ENCODE peak calls at places on chromosomes 2 and 18, in five cellular contexts. C is H1, Y is IMR-90, U is mesenchymal stem cell, F is neuronal stem cell. L is an unnamed sample.
A peak's percentile ranks its signal among the peaks of the same experiment; 100 is the strongest.

GRCh38 chr2:37324536-37324785 is 172 bp downstream of the PRKD3 start:
- DNase-seq in C (no peak), Y (peak; percentile 74), U (peak; percentile 81), F (peak; percentile 71), L (peak; percentile 53)

GRCh38 chr18:63890950-63891304 is 3.4 kb downstream of the SERPINB2 start:
- DNase-seq in C (no peak), Y (peak; percentile 18), U (peak; percentile 41), F (no peak), L (peak; percentile 9)

GRCh38 chr2:241798081-241798630 is 10.8 kb upstream of the NEU4 start:
- DNase-seq in C (no peak), Y (no peak), U (no peak), F (no peak), L (no peak)

GRCh38 chr2:221572180-221572820 is at the start of gene EPHA4:
- DNase-seq in C (no peak), Y (peak; percentile 88), U (peak; percentile 90), F (peak; percentile 89), L (peak; percentile 88)

GRCh38 chr2:26068602-26069298 is 34.9 kb downstream of the RAB10 start:
- DNase-seq in C (no peak), Y (peak; percentile 91), U (peak; percentile 86), F (no peak), L (peak; percentile 8)

GRCh38 chr2:164746713-164747112 is 94.9 kb downstream of the COBLL1 start:
- DNase-seq in C (no peak), Y (no peak), U (no peak), F (no peak), L (no peak)

GRCh38 chr2:168355110-168355509 is 101.0 kb upstream of the CERS6 start:
- DNase-seq in C (no peak), Y (no peak), U (no peak), F (no peak), L (no peak)

GRCh38 chr2:222671259-222672067 is at the start of gene MOGAT1:
- DNase-seq in C (peak; percentile 36), Y (no peak), U (peak; percentile 14), F (no peak), L (no peak)

GRCh38 chr2:72291059-72291458 is 143.4 kb upstream of the CYP26B1 start:
- DNase-seq in C (no peak), Y (peak; percentile 67), U (peak; percentile 44), F (no peak), L (peak; percentile 8)

GRCh38 chr2:99898649-99899048 is 243.7 kb downstream of the AFF3 start:
- DNase-seq in C (no peak), Y (no peak), U (no peak), F (no peak), L (no peak)

GRCh38 chr18:3898866-3899613 is 449.1 kb downstream of the TGIF1 start:
- DNase-seq in C (no peak), Y (no peak), U (no peak), F (no peak), L (no peak)

GRCh38 chr2:48851161-48851560 is 95.6 kb upstream of the LHCGR start:
- DNase-seq in C (no peak), Y (peak; percentile 62), U (no peak), F (no peak), L (no peak)

GRCh38 chr2:54020793-54021414 is 50.1 kb upstream of the PSME4 start:
- DNase-seq in C (no peak), Y (no peak), U (no peak), F (no peak), L (no peak)

GRCh38 chr2:7324706-7325105 is 407.5 kb downstream of the RNF144A start:
- DNase-seq in C (no peak), Y (no peak), U (no peak), F (no peak), L (no peak)

GRCh38 chr2:237435844-237436590 is 22.1 kb upstream of the COL6A3 start:
- DNase-seq in C (no peak), Y (peak; percentile 81), U (peak; percentile 95), F (no peak), L (no peak)

GRCh38 chr2:119756837-119757236 is 2.9 kb upstream of the PTPN4 start:
- DNase-seq in C (no peak), Y (peak; percentile 87), U (peak; percentile 60), F (no peak), L (no peak)

GRCh38 chr18:59697236-59697932 is at the start of gene CCBE1:
- DNase-seq in C (peak; percentile 49), Y (peak; percentile 71), U (peak; percentile 64), F (peak; percentile 81), L (peak; percentile 26)

GRCh38 chr2:75637568-75637967 is 9.0 kb upstream of the MRPL19 start:
- DNase-seq in C (no peak), Y (no peak), U (no peak), F (no peak), L (no peak)

GRCh38 chr2:84957771-84958134 is 13.2 kb upstream of the KCMF1 start:
- DNase-seq in C (no peak), Y (no peak), U (no peak), F (no peak), L (no peak)

GRCh38 chr2:84959494-84960156 is 11.3 kb upstream of the KCMF1 start:
- DNase-seq in C (peak; percentile 85), Y (peak; percentile 64), U (no peak), F (no peak), L (no peak)

GRCh38 chr2:84960157-84960506 is 10.8 kb upstream of the KCMF1 start:
- DNase-seq in C (no peak), Y (no peak), U (no peak), F (no peak), L (no peak)

GRCh38 chr2:84958135-84959044 is 12.6 kb upstream of the KCMF1 start:
- DNase-seq in C (peak; percentile 99), Y (peak; percentile 97), U (peak; percentile 87), F (peak; percentile 92), L (peak; percentile 95)

GRCh38 chr2:84959045-84959493 is 11.9 kb upstream of the KCMF1 start:
- DNase-seq in C (no peak), Y (peak; percentile 90), U (peak; percentile 85), F (no peak), L (peak; percentile 78)
- H2AK5ac ChIP-seq in C (peak overlapping the region; percentile 87), Y (peak overlapping the region; percentile 69), U (peak overlapping the region; percentile 96), F (no peak overlapping the region), L (no peak overlapping the region)

GRCh38 chr18:55319517-55319905 is 268.5 kb downstream of the TCF4 start:
- DNase-seq in C (no peak), Y (peak; percentile 62), U (no peak), F (no peak), L (no peak)
- H3K27ac ChIP-seq in C (no peak overlapping the region), Y (peak overlapping the region; percentile 65), U (no peak overlapping the region), F (no peak overlapping the region), L (no peak overlapping the region)

GRCh38 chr2:217336694-217337093 is 476.8 kb upstream of the TNP1 start:
- DNase-seq in C (no peak), Y (no peak), U (no peak), F (no peak), L (peak; percentile 46)
- H3K4me3 ChIP-seq in C (no peak overlapping the region), Y (no peak overlapping the region), U (no peak overlapping the region), F (no peak overlapping the region), L (no peak overlapping the region)

DNA sequence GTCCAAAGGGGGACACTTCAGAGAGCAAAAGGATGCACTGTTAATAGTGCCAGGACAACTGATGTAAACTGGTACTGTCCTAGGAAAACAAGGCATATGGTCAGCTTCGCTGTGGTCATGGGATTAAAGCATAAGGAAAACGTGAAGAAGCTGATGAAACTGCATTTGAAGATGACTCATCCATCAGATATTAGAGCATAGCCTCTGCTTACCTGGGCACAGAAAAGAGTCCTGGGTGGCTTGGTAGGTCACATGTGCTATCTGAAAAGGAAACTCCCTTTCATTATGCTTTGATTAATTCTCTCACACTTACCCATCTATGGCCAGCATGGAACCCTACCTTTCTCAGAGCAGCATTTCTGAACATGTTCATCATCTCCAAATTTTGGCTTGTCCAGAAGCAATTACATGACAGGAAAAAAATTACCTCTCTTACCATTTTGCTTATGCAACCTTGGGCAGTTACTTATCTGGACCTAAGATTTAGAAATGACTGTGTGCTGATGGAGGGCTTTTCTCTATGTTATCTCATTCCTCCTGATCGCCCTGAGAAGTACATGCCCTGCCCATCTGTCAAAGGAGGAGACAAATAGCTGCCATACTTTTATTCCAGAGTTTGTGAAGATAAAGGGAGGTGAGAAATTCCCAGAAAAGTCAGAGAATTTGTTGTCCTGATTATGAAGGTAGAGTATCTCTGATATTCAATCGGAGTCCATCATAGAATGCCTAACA is 275.3 kb upstream of the SLC14A2 start:
- DNase-seq in C (no peak), Y (no peak), U (no peak), F (no peak), L (no peak)
- H2AK5ac ChIP-seq in C (no peak overlapping the region), Y (no peak overlapping the region), U (no peak overlapping the region), F (no peak overlapping the region), L (no peak overlapping the region)

GRCh38 chr18:58077329-58077728 is 33.3 kb downstream of the NEDD4L start:
- DNase-seq in C (no peak), Y (no peak), U (no peak), F (no peak), L (no peak)
- H3K27ac ChIP-seq in C (no peak overlapping the region), Y (no peak overlapping the region), U (no peak overlapping the region), F (no peak overlapping the region), L (no peak overlapping the region)